ENCODE peak calls at places on chromosomes 6 and 20, in six cellular contexts. G is PC-3, R is WTC11, Z is neural crest cell, F is cardiac muscle cell, M is nephron progenitor cell. I is an unnamed sample.

GRCh38 chr6:11791354-11792107 is 12.9 kb upstream of the ADTRP start:
- DNase-seq in G (no peak), R (no peak), Z (no peak), F (no peak), M (peak), I (no peak)

GRCh38 chr20:62350098-62350628 is 16.9 kb downstream of the LAMA5 start:
- DNase-seq in G (peak), R (no peak), Z (no peak), F (no peak), M (no peak), I (peak)

GRCh38 chr20:59948828-59949720 is 8.9 kb downstream of the FAM217B start:
- DNase-seq in G (peak), R (no peak), Z (peak), F (peak), M (peak), I (peak)

GRCh38 chr6:108260126-108260808 is 573 bp downstream of the SNX3 start:
- DNase-seq in G (peak), R (peak), Z (no peak), F (peak), M (peak), I (peak)

GRCh38 chr6:140932909-140933308 is 1199.8 kb upstream of the GJE1 start:
- DNase-seq in G (no peak), R (no peak), Z (no peak), F (no peak), M (no peak), I (no peak)

GRCh38 chr20:54668271-54669053 is 193.1 kb downstream of the DOK5 start:
- DNase-seq in G (peak), R (peak), Z (peak), F (peak), M (peak), I (peak)

GRCh38 chr6:8707956-8708772 is 272.8 kb upstream of the SLC35B3 start:
- DNase-seq in G (peak), R (no peak), Z (no peak), F (no peak), M (no peak), I (peak)

GRCh38 chr6:150143521-150144293 is 863 bp downstream of the PPP1R14C start:
- DNase-seq in G (no peak), R (no peak), Z (peak), F (no peak), M (peak), I (peak)

GRCh38 chr20:12166053-12166717 is 248.5 kb downstream of the BTBD3 start:
- DNase-seq in G (peak), R (no peak), Z (no peak), F (peak), M (no peak), I (peak)

DNA sequence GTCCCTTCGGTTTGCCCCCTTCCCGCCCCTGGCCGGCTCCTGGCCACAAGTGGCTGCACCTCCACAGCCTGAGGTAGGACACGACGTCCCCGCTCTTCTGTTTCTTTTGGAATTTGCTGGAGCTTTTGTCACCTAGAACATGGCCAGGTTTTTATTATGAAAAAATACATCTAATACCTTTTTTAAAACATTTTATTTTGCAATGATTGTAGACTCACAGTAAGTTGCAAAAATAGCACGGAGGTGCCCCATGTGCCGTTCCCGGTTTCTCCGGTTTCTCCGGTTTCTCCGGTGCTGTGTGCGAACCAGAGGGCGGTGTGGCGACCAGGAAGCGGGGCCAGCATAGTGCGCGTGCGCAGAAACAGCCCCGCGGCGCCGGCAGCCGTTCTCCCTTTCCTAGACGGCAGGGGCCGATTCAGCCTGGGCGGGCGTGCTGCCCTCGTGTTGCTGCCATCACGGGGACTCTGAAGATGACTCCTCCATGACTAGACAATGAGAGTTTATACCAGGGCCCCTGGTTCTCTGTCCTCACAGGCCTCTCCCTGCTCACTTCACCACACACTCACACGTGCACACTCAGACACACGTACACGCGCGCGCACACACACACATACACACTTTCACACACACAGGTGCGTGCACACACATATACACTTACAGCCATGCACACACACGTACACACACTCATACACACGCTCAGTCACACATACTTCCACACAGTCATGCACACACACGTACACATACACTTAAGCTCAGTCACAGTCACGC is 102.1 kb downstream of the TMEM242 start:
- DNase-seq in G (peak), R (peak), Z (peak), F (peak), M (peak), I (peak)
- TF ChIP-seq CTCF in G (no peak), R (no peak), Z (peak), F (peak), M (no peak), I (no peak)

GRCh38 chr20:25250508-25250907 is 2.6 kb downstream of the PYGB start:
- DNase-seq in G (peak), R (no peak), Z (no peak), F (no peak), M (no peak), I (peak)

GRCh38 chr20:25251019-25251418 is 3.1 kb downstream of the PYGB start:
- DNase-seq in G (no peak), R (no peak), Z (no peak), F (no peak), M (no peak), I (no peak)

GRCh38 chr20:25247666-25248500 is at the start of gene PYGB:
- DNase-seq in G (peak), R (peak), Z (peak), F (peak), M (peak), I (peak)

GRCh38 chr20:25248501-25249172 is 752 bp downstream of the PYGB start:
- DNase-seq in G (peak), R (peak), Z (peak), F (peak), M (peak), I (no peak)

GRCh38 chr20:25249198-25249931 is 1.5 kb downstream of the PYGB start:
- DNase-seq in G (peak), R (no peak), Z (no peak), F (no peak), M (no peak), I (peak)
- TF ChIP-seq CTCF in G (no peak), R (no peak), Z (no peak), F (no peak), M (no peak), I (no peak)

GRCh38 chr20:43409041-43409913 is 48.4 kb upstream of the SRSF6 start:
- DNase-seq in G (peak), R (peak), Z (peak), F (peak), M (peak), I (peak)

DNA sequence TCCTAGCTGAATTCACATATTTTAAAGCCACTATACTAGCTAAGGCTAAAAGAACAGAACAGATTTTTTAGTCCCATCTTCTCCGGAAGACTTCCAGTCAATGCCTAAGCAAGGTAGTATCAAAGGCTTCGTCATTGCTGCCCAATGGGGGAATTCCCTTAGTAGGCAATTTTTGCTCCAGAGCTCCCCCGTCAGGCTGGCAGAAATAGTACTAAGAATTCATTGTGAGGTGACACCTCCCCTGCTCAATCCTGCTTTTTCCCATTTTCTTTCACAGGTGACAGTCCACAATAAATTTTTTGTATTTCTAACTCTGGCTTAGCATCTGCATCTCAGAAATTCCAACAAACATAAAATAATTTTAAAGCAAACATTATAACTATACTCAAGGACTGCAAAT is 52.8 kb upstream of the SRSF6 start:
- DNase-seq in G (peak), R (peak), Z (no peak), F (peak), M (no peak), I (peak)
- TF ChIP-seq CTCF in G (peak), R (peak), Z (no peak), F (peak), M (no peak), I (peak)

GRCh38 chr6:116115781-116116180 is 10.2 kb downstream of the COL10A1 start:
- DNase-seq in G (peak), R (no peak), Z (no peak), F (no peak), M (no peak), I (no peak)
- TF ChIP-seq CTCF in G (peak), R (no peak), Z (peak), F (peak), M (peak), I (no peak)

GRCh38 chr20:46251211-46251673 is 57.1 kb downstream of the CDH22 start:
- DNase-seq in G (no peak), R (peak), Z (no peak), F (no peak), M (peak), I (no peak)
- TF ChIP-seq CTCF in G (no peak), R (no peak), Z (no peak), F (no peak), M (no peak), I (no peak)

GRCh38 chr20:20463933-20464374 is 96.0 kb downstream of the INSM1 start:
- DNase-seq in G (no peak), R (peak), Z (peak), F (peak), M (no peak), I (no peak)

GRCh38 chr20:20462185-20462584 is 94.3 kb downstream of the INSM1 start:
- DNase-seq in G (no peak), R (no peak), Z (no peak), F (no peak), M (no peak), I (no peak)

GRCh38 chr20:20461526-20461925 is 93.6 kb downstream of the INSM1 start:
- DNase-seq in G (no peak), R (no peak), Z (no peak), F (no peak), M (no peak), I (no peak)

GRCh38 chr20:20466341-20466879 is 98.5 kb downstream of the INSM1 start:
- DNase-seq in G (no peak), R (no peak), Z (no peak), F (peak), M (no peak), I (peak)

DNA sequence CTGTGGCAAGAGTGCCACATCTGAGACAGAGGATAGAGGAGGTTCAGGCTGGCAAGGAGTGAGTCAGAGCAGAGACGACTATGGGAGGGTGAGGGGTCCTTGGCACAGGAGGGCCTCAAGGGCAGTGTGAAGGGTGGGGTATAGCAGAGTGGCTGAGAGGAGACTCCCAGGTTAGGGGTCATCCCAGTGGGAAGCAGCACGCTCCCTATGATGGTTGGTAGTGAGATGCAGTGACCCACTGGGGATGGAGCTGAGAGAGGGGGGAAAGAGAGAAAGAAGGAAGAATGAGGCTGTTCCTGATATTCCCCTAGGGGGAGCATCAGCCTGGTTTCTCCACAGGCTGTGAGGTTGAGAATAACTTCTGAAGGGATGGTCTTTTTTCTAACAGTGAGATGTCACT is 97.4 kb downstream of the INSM1 start:
- DNase-seq in G (peak), R (peak), Z (no peak), F (peak), M (no peak), I (no peak)
- TF ChIP-seq CTCF in G (peak), R (peak), Z (peak), F (peak), M (peak), I (no peak)

GRCh38 chr6:135895231-135895931 is 43.9 kb downstream of the PDE7B start:
- DNase-seq in G (no peak), R (no peak), Z (no peak), F (no peak), M (no peak), I (no peak)
- TF ChIP-seq CTCF in G (no peak), R (no peak), Z (no peak), F (no peak), M (no peak), I (no peak)

GRCh38 chr6:10144772-10145171 is 270.1 kb downstream of the TFAP2A start:
- DNase-seq in G (no peak), R (no peak), Z (no peak), F (no peak), M (no peak), I (peak)
- TF ChIP-seq CTCF in G (no peak), R (no peak), Z (no peak), F (no peak), M (no peak), I (no peak)

GRCh38 chr6:24492475-24492874 is 2.3 kb upstream of the ALDH5A1 start:
- DNase-seq in G (no peak), R (peak), Z (no peak), F (peak), M (peak), I (no peak)
- TF ChIP-seq CTCF in G (peak), R (no peak), Z (peak), F (peak), M (peak), I (no peak)

I was measured in MCF 10A.